ENCODE peak calls at places on chromosome 12, in four cellular contexts. One of them, this sample, is unnamed.

GRCh38 chr12:124480469-124481256 is 86.7 kb downstream of the NCOR2 start:
- DNase-seq in stimulated activated CD8-positive, alpha-beta memory T cell treated with anti-CD3 and anti-CD28 coated beads, Interleukin-2, amount 100 ng/mL, for 48 hours: peak
- DNase-seq in colonic mucosa: peak
- DNase-seq in CD8-positive, alpha-beta T cell: no peak
- DNase-seq in this sample: no peak

GRCh38 chr12:30106204-30106603 is 322.5 kb upstream of the TMTC1 start:
- DNase-seq in stimulated activated CD8-positive, alpha-beta memory T cell treated with anti-CD3 and anti-CD28 coated beads, Interleukin-2, amount 100 ng/mL, for 48 hours: no peak
- DNase-seq in colonic mucosa: no peak
- DNase-seq in CD8-positive, alpha-beta T cell: no peak
- DNase-seq in this sample: no peak

GRCh38 chr12:97701901-97702300 is 239.3 kb downstream of the RMST start:
- DNase-seq in stimulated activated CD8-positive, alpha-beta memory T cell treated with anti-CD3 and anti-CD28 coated beads, Interleukin-2, amount 100 ng/mL, for 48 hours: no peak
- DNase-seq in colonic mucosa: no peak
- DNase-seq in CD8-positive, alpha-beta T cell: no peak
- DNase-seq in this sample: no peak

GRCh38 chr12:71070416-71071155 is 87.2 kb downstream of the TSPAN8 start:
- DNase-seq in stimulated activated CD8-positive, alpha-beta memory T cell treated with anti-CD3 and anti-CD28 coated beads, Interleukin-2, amount 100 ng/mL, for 48 hours: no peak
- DNase-seq in colonic mucosa: no peak
- DNase-seq in CD8-positive, alpha-beta T cell: no peak
- DNase-seq in this sample: no peak

GRCh38 chr12:124172646-124173045 is 122.2 kb upstream of the RFLNA start:
- DNase-seq in stimulated activated CD8-positive, alpha-beta memory T cell treated with anti-CD3 and anti-CD28 coated beads, Interleukin-2, amount 100 ng/mL, for 48 hours: no peak
- DNase-seq in colonic mucosa: no peak
- DNase-seq in CD8-positive, alpha-beta T cell: no peak
- DNase-seq in this sample: no peak

GRCh38 chr12:75706786-75707605 is 195.6 kb upstream of the KRR1 start:
- DNase-seq in stimulated activated CD8-positive, alpha-beta memory T cell treated with anti-CD3 and anti-CD28 coated beads, Interleukin-2, amount 100 ng/mL, for 48 hours: no peak
- DNase-seq in colonic mucosa: no peak
- DNase-seq in CD8-positive, alpha-beta T cell: no peak
- DNase-seq in this sample: no peak

GRCh38 chr12:59916988-59917387 is 321.2 kb downstream of the SLC16A7 start:
- DNase-seq in stimulated activated CD8-positive, alpha-beta memory T cell treated with anti-CD3 and anti-CD28 coated beads, Interleukin-2, amount 100 ng/mL, for 48 hours: no peak
- DNase-seq in colonic mucosa: no peak
- DNase-seq in CD8-positive, alpha-beta T cell: no peak
- DNase-seq in this sample: no peak

GRCh38 chr12:22543246-22544037 is 900 bp downstream of the C2CD5 start:
- DNase-seq in stimulated activated CD8-positive, alpha-beta memory T cell treated with anti-CD3 and anti-CD28 coated beads, Interleukin-2, amount 100 ng/mL, for 48 hours: peak
- DNase-seq in colonic mucosa: peak
- DNase-seq in CD8-positive, alpha-beta T cell: peak
- DNase-seq in this sample: peak

GRCh38 chr12:51307655-51308593 is 16.1 kb downstream of the BIN2 start:
- DNase-seq in stimulated activated CD8-positive, alpha-beta memory T cell treated with anti-CD3 and anti-CD28 coated beads, Interleukin-2, amount 100 ng/mL, for 48 hours: no peak
- DNase-seq in colonic mucosa: peak
- DNase-seq in CD8-positive, alpha-beta T cell: no peak
- DNase-seq in this sample: no peak

GRCh38 chr12:52587563-52587962 is 13.7 kb downstream of the KRT72 start:
- DNase-seq in stimulated activated CD8-positive, alpha-beta memory T cell treated with anti-CD3 and anti-CD28 coated beads, Interleukin-2, amount 100 ng/mL, for 48 hours: no peak
- DNase-seq in colonic mucosa: no peak
- DNase-seq in CD8-positive, alpha-beta T cell: no peak
- DNase-seq in this sample: no peak

This sample was measured in NCI-H2029.